ENCODE peak calls at places on chromosome 1, in four cellular contexts. D is activated naive CD8-positive, alpha-beta T cell treated with anti-CD3 and anti-CD28 coated beads, Interleukin-2, amount 50 U/mL, for 24 hours; C is glomerular endothelial cell; U is omental fat pad. V is an unnamed sample.

GRCh38 chr1:173355281-173356031 is 121.7 kb upstream of the PRDX6 start:
- DNase-seq in D (no peak), C (no peak), U (no peak), V (no peak)

GRCh38 chr1:155030899-155031298 is 2.7 kb downstream of the DCST2 start:
- DNase-seq in D (no peak), C (no peak), U (no peak), V (no peak)

GRCh38 chr1:248873993-248874671 is 15.2 kb upstream of the ZNF692 start:
- DNase-seq in D (peak), C (peak), U (peak), V (peak)

GRCh38 chr1:241408170-241408569 is 51.2 kb upstream of the RGS7 start:
- DNase-seq in D (no peak), C (no peak), U (no peak), V (no peak)

GRCh38 chr1:110633646-110634030 is 27.5 kb upstream of the KCNA2 start:
- DNase-seq in D (no peak), C (no peak), U (no peak), V (no peak)

GRCh38 chr1:195899762-195900352 is 708.4 kb downstream of the KCNT2 start:
- DNase-seq in D (no peak), C (no peak), U (no peak), V (no peak)

GRCh38 chr1:150564051-150564991 is 15.1 kb downstream of the MCL1 start:
- DNase-seq in D (no peak), C (no peak), U (no peak), V (no peak)

GRCh38 chr1:116127123-116127847 is 16.1 kb downstream of the MAB21L3 start:
- DNase-seq in D (no peak), C (no peak), U (no peak), V (no peak)

GRCh38 chr1:107820797-107821196 is 144.2 kb downstream of the VAV3 start:
- DNase-seq in D (no peak), C (no peak), U (no peak), V (no peak)

GRCh38 chr1:66641851-66642473 is 108.0 kb downstream of the SGIP1 start:
- DNase-seq in D (no peak), C (no peak), U (no peak), V (no peak)

GRCh38 chr1:217135569-217135915 is 412.3 kb upstream of the ESRRG start:
- DNase-seq in D (no peak), C (no peak), U (no peak), V (peak)

GRCh38 chr1:56508523-56508983 is 70.8 kb downstream of the PLPP3 start:
- DNase-seq in D (no peak), C (no peak), U (no peak), V (no peak)

GRCh38 chr1:2795926-2796325 is 5.6 kb downstream of the TTC34 start:
- DNase-seq in D (no peak), C (no peak), U (no peak), V (no peak)

GRCh38 chr1:1721201-1721600 is 3.0 kb downstream of the CDK11A start:
- DNase-seq in D (no peak), C (no peak), U (no peak), V (no peak)

GRCh38 chr1:54601730-54602129 is 21.6 kb downstream of the FAM151A start:
- DNase-seq in D (no peak), C (no peak), U (no peak), V (no peak)

GRCh38 chr1:207227131-207227630 is 94.3 kb upstream of the CD55 start:
- DNase-seq in D (no peak), C (no peak), U (no peak), V (no peak)

GRCh38 chr1:49765034-49765433 is 258.7 kb downstream of the AGBL4 start:
- DNase-seq in D (no peak), C (no peak), U (no peak), V (no peak)

GRCh38 chr1:79737193-79737592 is 730.7 kb upstream of the ADGRL4 start:
- DNase-seq in D (no peak), C (no peak), U (no peak), V (no peak)

GRCh38 chr1:80779278-80779677 is 1021.5 kb upstream of the ADGRL2 start:
- DNase-seq in D (no peak), C (no peak), U (no peak), V (no peak)

GRCh38 chr1:3714814-3715213 is 37.4 kb upstream of the CCDC27 start:
- DNase-seq in D (no peak), C (no peak), U (no peak), V (no peak)

GRCh38 chr1:78333426-78334012 is 157.3 kb upstream of the PTGFR start:
- DNase-seq in D (no peak), C (no peak), U (no peak), V (no peak)

GRCh38 chr1:23249785-23250184 is 32.5 kb upstream of the HTR1D start:
- DNase-seq in D (no peak), C (no peak), U (no peak), V (peak)

GRCh38 chr1:77686784-77687518 is 4.5 kb upstream of the ZZZ3 start:
- DNase-seq in D (no peak), C (no peak), U (no peak), V (no peak)

GRCh38 chr1:113021430-113022085 is 51.4 kb upstream of the LRIG2 start:
- DNase-seq in D (no peak), C (no peak), U (no peak), V (peak)

GRCh38 chr1:185073725-185074124 is 28.4 kb downstream of the RNF2 start:
- DNase-seq in D (no peak), C (no peak), U (no peak), V (no peak)

GRCh38 chr1:196144588-196144987 is 463.7 kb downstream of the KCNT2 start:
- DNase-seq in D (no peak), C (no peak), U (no peak), V (no peak)

GRCh38 chr1:91795601-91796389 is 90.2 kb downstream of the TGFBR3 start:
- DNase-seq in D (no peak), C (no peak), U (no peak), V (no peak)

GRCh38 chr1:234862944-234863515 is 253.1 kb upstream of the IRF2BP2 start:
- DNase-seq in D (no peak), C (peak), U (no peak), V (no peak)

GRCh38 chr1:31243451-31244286 is 4.0 kb upstream of the NKAIN1 start:
- DNase-seq in D (no peak), C (no peak), U (no peak), V (peak)

GRCh38 chr1:234782057-234782800 is 172.3 kb upstream of the IRF2BP2 start:
- DNase-seq in D (no peak), C (no peak), U (no peak), V (no peak)

GRCh38 chr1:184507165-184507564 is 120.3 kb downstream of the C1orf21 start:
- DNase-seq in D (no peak), C (no peak), U (no peak), V (no peak)

GRCh38 chr1:62177621-62178020 is 17.0 kb upstream of the L1TD1 start:
- DNase-seq in D (no peak), C (no peak), U (no peak), V (no peak)

GRCh38 chr1:224859651-224860050 is 69.8 kb upstream of the DNAH14 start:
- DNase-seq in D (no peak), C (no peak), U (no peak), V (no peak)

GRCh38 chr1:54547601-54548388 is at the start of gene ACOT11:
- DNase-seq in D (no peak), C (no peak), U (no peak), V (no peak)

GRCh38 chr1:207813946-207814345 is 62.1 kb downstream of the CD46 start:
- DNase-seq in D (no peak), C (no peak), U (no peak), V (no peak)

GRCh38 chr1:179754031-179754624 is 11.0 kb downstream of the FAM163A start:
- DNase-seq in D (no peak), C (no peak), U (no peak), V (no peak)

V was measured in NCI-H774.